ENCODE peak calls at places on chromosomes 11 and 22, in seven cellular contexts. X is stimulated activated CD4-positive, alpha-beta T cell treated with anti-CD3 and anti-CD28 coated beads, Interleukin-2, amount 100 ng/mL, for 48 hours; R is brain microvascular endothelial cell; J is GM04503; Q is cardiac septum; G is neuronal stem cell; W is T follicular helper cell. H is an unnamed sample.

GRCh38 chr11:118581057-118581456 is 8.8 kb downstream of the ARCN1 start:
- DNase-seq in W (no peak), Q (no peak), X (no peak), J (no peak), G (no peak), R (no peak), H (no peak)

GRCh38 chr11:64181506-64182411 is 4.2 kb upstream of the STIP1 start:
- DNase-seq in J (peak; percentile 75), X (no peak), G (no peak), W (no peak), R (peak; percentile 94), Q (peak; percentile 94), H (peak; percentile 89)

GRCh38 chr11:64036081-64037026 is 623 bp downstream of the FLRT1 start:
- DNase-seq in Q (no peak), G (no peak), W (no peak), R (peak; percentile 11), X (no peak), J (no peak), H (no peak)

GRCh38 chr22:44131989-44132685 is 48.6 kb upstream of the PARVG start:
- DNase-seq in X (no peak), G (no peak), J (no peak), W (no peak), Q (no peak), R (no peak), H (no peak)

GRCh38 chr11:45272701-45273100 is 13.4 kb downstream of the SYT13 start:
- DNase-seq in G (no peak), Q (no peak), R (no peak), X (no peak), W (no peak), J (no peak), H (no peak)

GRCh38 chr22:48035897-48036296 is 1273.4 kb downstream of the TBC1D22A start:
- DNase-seq in J (no peak), X (no peak), Q (no peak), R (no peak), G (no peak), W (no peak), H (no peak)

GRCh38 chr22:46878549-46878948 is 116.1 kb downstream of the TBC1D22A start:
- DNase-seq in G (no peak), Q (no peak), R (no peak), W (no peak), X (no peak), J (no peak), H (no peak)

GRCh38 chr11:35260342-35260985 is 121.5 kb downstream of the CD44 start:
- DNase-seq in X (no peak), Q (no peak), J (peak; percentile 86), G (no peak), W (no peak), R (peak; percentile 84), H (peak; percentile 69)

GRCh38 chr11:123063396-123064267 is 1.7 kb upstream of the HSPA8 start:
- DNase-seq in W (no peak), J (peak; percentile 27), R (peak; percentile 53), Q (no peak), G (no peak), X (no peak), H (no peak)

GRCh38 chr11:43687120-43687791 is 6.7 kb downstream of the HSD17B12 start:
- DNase-seq in X (no peak), R (peak; percentile 47), Q (peak; percentile 81), G (no peak), W (no peak), J (peak; percentile 2), H (no peak)

GRCh38 chr11:34512810-34513673 is 552 bp downstream of the ELF5 start:
- DNase-seq in G (peak; percentile 48), J (no peak), R (peak; percentile 58), W (peak; percentile 12), X (peak; percentile 46), Q (no peak), H (peak; percentile 3)

GRCh38 chr11:113778111-113778910 is 1.3 kb upstream of the CLDN25 start:
- DNase-seq in X (no peak), J (peak; percentile 7), Q (no peak), W (no peak), R (peak; percentile 16), G (no peak), H (no peak)

GRCh38 chr22:17578129-17578754 is 14.9 kb downstream of the SLC25A18 start:
- DNase-seq in W (no peak), Q (no peak), R (no peak), X (no peak), J (peak; percentile 40), G (no peak), H (no peak)

GRCh38 chr11:10275714-10276113 is 18.3 kb downstream of the SBF2 start:
- DNase-seq in X (no peak), G (no peak), W (no peak), Q (no peak), R (no peak), J (no peak), H (no peak)

GRCh38 chr22:50250555-50251471 is at the start of gene HDAC10:
- DNase-seq in J (no peak), X (peak; percentile 79), Q (peak; percentile 90), G (peak; percentile 83), R (peak; percentile 67), W (peak; percentile 67), H (peak; percentile 71)

GRCh38 chr11:119338946-119339580 is 1.6 kb downstream of the C1QTNF5 start:
- DNase-seq in J (no peak), G (no peak), W (no peak), R (no peak), Q (peak; percentile 61), X (no peak), H (no peak)

GRCh38 chr11:36459046-36459445 is 51.0 kb downstream of the TRAF6 start:
- DNase-seq in W (no peak), X (no peak), R (no peak), Q (no peak), G (no peak), J (no peak), H (no peak)

GRCh38 chr22:32534252-32535215 is 59.9 kb downstream of the FBXO7 start:
- DNase-seq in R (no peak), W (no peak), G (no peak), X (no peak), J (no peak), Q (peak; percentile 72), H (no peak)

GRCh38 chr11:65316979-65317786 is 2.5 kb downstream of the CDC42EP2 start:
- DNase-seq in Q (peak; percentile 82), G (no peak), X (no peak), W (no peak), J (no peak), R (no peak), H (no peak)

GRCh38 chr11:79076526-79077115 is 364.2 kb downstream of the TENM4 start:
- DNase-seq in R (peak; percentile 51), J (no peak), Q (peak; percentile 73), W (no peak), X (peak; percentile 2), G (no peak), H (no peak)

GRCh38 chr11:17542249-17542648 is 2.0 kb downstream of the USH1C start:
- DNase-seq in J (no peak), Q (peak; percentile 61), G (no peak), X (no peak), W (no peak), R (no peak), H (no peak)

GRCh38 chr11:111939836-111940604 is 2.9 kb downstream of the DIXDC1 start:
- DNase-seq in X (no peak), R (peak; percentile 69), J (no peak), G (no peak), W (no peak), Q (no peak), H (peak; percentile 55)

GRCh38 chr11:31555938-31556337 is 46.4 kb downstream of the ELP4 start:
- DNase-seq in G (no peak), J (no peak), Q (no peak), R (no peak), X (no peak), W (no peak), H (no peak)

GRCh38 chr11:65894034-65894591 is 3.6 kb downstream of the CCDC85B start:
- DNase-seq in W (no peak), R (no peak), G (no peak), X (no peak), Q (peak; percentile 92), J (no peak), H (no peak)

GRCh38 chr11:45933131-45933821 is 10.8 kb downstream of the LARGE2 start:
- DNase-seq in Q (no peak), J (no peak), G (no peak), R (no peak), W (no peak), X (no peak), H (no peak)

GRCh38 chr11:127252321-127252720 is 251.8 kb upstream of the KIRREL3 start:
- DNase-seq in J (no peak), G (no peak), Q (no peak), W (no peak), X (no peak), R (no peak), H (no peak)

H was measured in amniotic stem cell.